ENCODE peak calls at places on chromosomes 3 and 15, in ten cellular contexts. C is HTR-8/SVneo; I is tibial nerve; G is fibroblast of the conjunctiva; N is glutamatergic neuron; B is stimulated activated CD4-positive, alpha-beta T cell treated with anti-CD3 and anti-CD28 coated beads, Interleukin-4, amount 100 ng/mL, for 4 hours; R is HFFc6; X is mesenteric fat pad; O is KG1; T is stomach. F is an unnamed sample.

GRCh38 chr3:162122405-162122804 is 625.8 kb downstream of the OTOL1 start:
- DNase-seq in O (no peak), T (no peak), G (peak; percentile 21), I (no peak), B (no peak), N (no peak), C (no peak), X (no peak), R (no peak), F (no peak)

GRCh38 chr3:188231454-188231853 is 77.5 kb downstream of the LPP start:
- DNase-seq in G (no peak), I (no peak), O (no peak), X (no peak), R (no peak), N (no peak), T (no peak), C (no peak), B (no peak), F (no peak)

GRCh38 chr3:184565421-184566211 is 4.0 kb downstream of the EPHB3 start:
- DNase-seq in G (peak; percentile 52), T (peak; percentile 88), X (no peak), N (peak; percentile 23), C (peak; percentile 67), O (no peak), B (no peak), I (no peak), R (peak; percentile 93), F (peak; percentile 78)

GRCh38 chr3:46674031-46674592 is 19.4 kb downstream of the ALS2CL start:
- DNase-seq in T (no peak), C (no peak), R (no peak), O (no peak), B (no peak), X (peak; percentile 86), N (no peak), I (no peak), G (no peak), F (no peak)

GRCh38 chr15:34216527-34217270 is 6.8 kb upstream of the KATNBL1 start:
- DNase-seq in B (no peak), I (no peak), R (no peak), T (no peak), O (no peak), C (no peak), X (no peak), N (no peak), G (no peak), F (no peak)

GRCh38 chr3:171821061-171821460 is 10.8 kb upstream of the PLD1 start:
- DNase-seq in G (no peak), B (no peak), R (no peak), T (no peak), X (no peak), C (no peak), I (no peak), O (no peak), N (no peak), F (no peak)

GRCh38 chr15:67137319-67137718 is 71.9 kb downstream of the SMAD3 start:
- DNase-seq in R (no peak), I (no peak), N (no peak), O (no peak), B (no peak), C (no peak), T (no peak), G (no peak), X (no peak), F (no peak)

GRCh38 chr3:10986592-10986991 is 6.0 kb upstream of the SLC6A1 start:
- DNase-seq in C (no peak), I (no peak), B (no peak), X (no peak), N (no peak), R (no peak), O (no peak), G (no peak), T (no peak), F (no peak)

GRCh38 chr15:75136758-75137157 is 64.9 kb upstream of the C15orf39 start:
- DNase-seq in B (no peak), G (no peak), T (no peak), R (no peak), I (no peak), O (no peak), N (no peak), X (no peak), C (no peak), F (no peak)

GRCh38 chr15:28914046-28914445 is 28.3 kb downstream of the APBA2 start:
- DNase-seq in O (no peak), N (no peak), X (no peak), T (no peak), G (no peak), R (no peak), I (no peak), B (no peak), C (no peak), F (no peak)

GRCh38 chr15:64515196-64515595 is 54.8 kb downstream of the ZNF609 start:
- DNase-seq in I (no peak), G (no peak), O (no peak), C (no peak), B (no peak), N (no peak), R (no peak), T (no peak), X (no peak), F (no peak)

GRCh38 chr3:150589759-150590158 is 13.4 kb upstream of the SELENOT start:
- DNase-seq in O (no peak), T (no peak), N (no peak), B (no peak), X (no peak), I (no peak), C (no peak), G (no peak), R (no peak), F (no peak)

GRCh38 chr15:75349851-75350588 is 3.2 kb downstream of the NEIL1 start:
- DNase-seq in R (no peak), T (peak; percentile 58), X (no peak), O (peak; percentile 64), I (no peak), C (no peak), G (no peak), B (peak; percentile 29), N (no peak), F (peak; percentile 85)

GRCh38 chr15:52139599-52140462 is 27.3 kb upstream of the BCL2L10 start:
- DNase-seq in O (peak; percentile 65), I (peak; percentile 74), G (peak; percentile 56), N (peak; percentile 85), R (peak; percentile 51), T (peak; percentile 82), C (peak; percentile 69), B (peak; percentile 69), X (no peak), F (peak; percentile 94)

GRCh38 chr3:36219398-36219797 is 160.9 kb upstream of the STAC start:
- DNase-seq in R (no peak), I (no peak), X (no peak), O (no peak), G (no peak), C (peak; percentile 13), N (no peak), B (no peak), T (no peak), F (no peak)

GRCh38 chr3:18489939-18490338 is 64.8 kb upstream of the SATB1 start:
- DNase-seq in C (no peak), I (no peak), X (no peak), O (no peak), N (no peak), T (no peak), B (no peak), G (no peak), R (no peak), F (no peak)

GRCh38 chr15:80825361-80826030 is 46.3 kb downstream of the CEMIP start:
- DNase-seq in O (no peak), R (no peak), C (no peak), B (no peak), N (no peak), X (no peak), T (no peak), I (no peak), G (no peak), F (no peak)

GRCh38 chr15:74202461-74203401 is at the start of gene STRA6:
- DNase-seq in G (no peak), T (no peak), B (no peak), X (no peak), N (no peak), O (no peak), C (no peak), R (peak; percentile 45), I (no peak), F (no peak)

GRCh38 chr15:71294251-71294635 is 179.0 kb downstream of the THSD4 start:
- DNase-seq in N (no peak), X (no peak), O (no peak), C (no peak), G (no peak), R (no peak), B (no peak), I (no peak), T (no peak), F (no peak)

GRCh38 chr3:42702066-42702951 is at the start of gene HHATL:
- DNase-seq in O (no peak), X (peak; percentile 82), G (no peak), T (peak; percentile 20), R (no peak), I (no peak), C (no peak), B (no peak), N (no peak), F (peak; percentile 37)

GRCh38 chr3:161793194-161793825 is 296.7 kb downstream of the OTOL1 start:
- DNase-seq in O (no peak), I (no peak), N (no peak), G (no peak), R (no peak), X (no peak), C (no peak), T (no peak), B (no peak), F (no peak)

GRCh38 chr3:176554264-176554663 is 643.0 kb downstream of the TBL1XR1 start:
- DNase-seq in N (no peak), X (no peak), R (no peak), I (no peak), B (no peak), C (no peak), T (no peak), O (no peak), G (no peak), F (no peak)

GRCh38 chr15:97084650-97085049 is 754.1 kb downstream of the NR2F2 start:
- DNase-seq in X (no peak), R (peak; percentile 3), N (no peak), B (no peak), G (peak; percentile 10), O (no peak), C (peak; percentile 5), T (no peak), I (no peak), F (no peak)

GRCh38 chr3:138349926-138350665 is 1.7 kb downstream of the MRAS start:
- DNase-seq in O (no peak), R (no peak), G (no peak), T (no peak), B (no peak), X (peak; percentile 62), N (no peak), I (no peak), C (no peak), F (no peak)

GRCh38 chr3:143507735-143508580 is 340.3 kb downstream of the SLC9A9 start:
- DNase-seq in C (no peak), O (no peak), B (no peak), G (peak; percentile 79), N (no peak), X (no peak), I (no peak), T (no peak), R (peak; percentile 38), F (no peak)

GRCh38 chr3:4995500-4996053 is 16.3 kb downstream of the BHLHE40 start:
- DNase-seq in N (no peak), G (no peak), C (no peak), R (peak; percentile 83), B (no peak), X (no peak), O (no peak), I (no peak), T (no peak), F (peak; percentile 1)

GRCh38 chr3:187802928-187803259 is 57.6 kb upstream of the BCL6 start:
- DNase-seq in T (no peak), R (no peak), G (no peak), N (no peak), O (no peak), C (no peak), X (no peak), B (peak; percentile 38), I (no peak), F (no peak)

GRCh38 chr3:171974986-171975837 is 64.2 kb upstream of the FNDC3B start:
- DNase-seq in X (no peak), N (no peak), B (no peak), C (no peak), G (no peak), R (peak; percentile 20), O (no peak), T (no peak), I (no peak), F (no peak)

F was measured in mucosa of descending colon.